ENCODE peak calls at places on chromosomes 7 and 10, in four cellular contexts. P is GM12878, G is HepG2, T is H1. A is an unnamed sample. For H3K4me1, the result is how much of the 10 kb centered on the place peaks cover.

GRCh38 chr7:14395860-14396259 is 406.4 kb upstream of the ETV1 start:
- DNase-seq in P (no peak), G (no peak), T (no peak), A (no peak)

GRCh38 chr10:86500846-86501245 is 20.7 kb downstream of the WAPL start:
- DNase-seq in P (no peak), G (no peak), T (no peak), A (no peak)

GRCh38 chr7:13948019-13948781 is 41.3 kb downstream of the ETV1 start:
- DNase-seq in P (no peak), G (no peak), T (no peak), A (no peak)

GRCh38 chr10:31929986-31930675 is 1.5 kb upstream of the ARHGAP12 start:
- DNase-seq in P (no peak), G (no peak), T (no peak), A (no peak)

GRCh38 chr10:12614390-12615003 is 265.1 kb downstream of the CAMK1D start:
- DNase-seq in P (no peak), G (no peak), T (no peak), A (no peak)

GRCh38 chr10:71217266-71218045 is 5.1 kb downstream of the UNC5B start:
- DNase-seq in P (no peak), G (no peak), T (no peak), A (no peak)

GRCh38 chr10:23156447-23157150 is 35.5 kb upstream of the PTF1A start:
- DNase-seq in P (no peak), G (no peak), T (no peak), A (no peak)

GRCh38 chr7:45185028-45185863 is 27.7 kb downstream of the RAMP3 start:
- DNase-seq in P (no peak), G (no peak), T (no peak), A (no peak)

GRCh38 chr10:110535958-110536891 is 31.3 kb upstream of the SMC3 start:
- DNase-seq in P (peak), G (peak), T (no peak), A (no peak)

GRCh38 chr10:78972160-78972946 is 96.4 kb upstream of the ZMIZ1 start:
- DNase-seq in P (no peak), G (peak), T (no peak), A (no peak)

GRCh38 chr7:11021468-11021867 is 47.8 kb downstream of the PHF14 start:
- DNase-seq in P (no peak), G (no peak), T (no peak), A (no peak)

GRCh38 chr10:2392145-2392812 is 655.0 kb upstream of the ADARB2 start:
- DNase-seq in P (no peak), G (no peak), T (no peak), A (no peak)

GRCh38 chr10:112235920-112236319 is 47.3 kb upstream of the TECTB start:
- DNase-seq in P (no peak), G (no peak), T (no peak), A (no peak)

DNA sequence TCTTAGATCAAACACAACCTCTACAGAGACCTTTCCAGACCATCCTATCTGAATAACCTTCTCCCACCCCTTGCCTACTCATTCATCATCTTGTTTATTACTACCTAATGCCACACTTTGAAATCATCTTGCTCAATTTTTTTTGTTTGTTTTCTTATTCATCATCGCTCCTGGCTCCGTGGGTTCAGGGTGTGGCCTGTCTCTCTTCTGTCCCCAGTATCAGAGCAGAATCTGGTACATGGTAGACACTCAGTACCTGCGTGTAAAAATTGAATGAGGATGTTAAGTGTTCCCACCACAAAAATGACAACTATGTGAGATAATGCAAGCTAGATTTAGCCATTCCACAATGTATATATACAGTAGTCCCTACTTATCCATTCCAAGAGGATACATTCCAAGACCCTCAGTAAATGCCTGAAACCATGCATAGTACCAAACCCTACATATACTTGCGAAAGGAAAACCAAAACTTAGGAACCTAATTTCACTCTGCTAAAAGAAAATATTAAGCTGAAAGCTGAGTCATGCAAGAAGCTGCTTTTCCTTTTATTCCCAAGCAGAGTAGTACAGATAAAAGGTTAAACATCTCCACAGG is 72.1 kb upstream of the SEC61G start:
- DNase-seq in P (no peak), G (no peak), T (no peak), A (no peak)
- TF ChIP-seq SUZ12 in P (no peak), G (no peak), T (no peak), A (no peak)

DNA sequence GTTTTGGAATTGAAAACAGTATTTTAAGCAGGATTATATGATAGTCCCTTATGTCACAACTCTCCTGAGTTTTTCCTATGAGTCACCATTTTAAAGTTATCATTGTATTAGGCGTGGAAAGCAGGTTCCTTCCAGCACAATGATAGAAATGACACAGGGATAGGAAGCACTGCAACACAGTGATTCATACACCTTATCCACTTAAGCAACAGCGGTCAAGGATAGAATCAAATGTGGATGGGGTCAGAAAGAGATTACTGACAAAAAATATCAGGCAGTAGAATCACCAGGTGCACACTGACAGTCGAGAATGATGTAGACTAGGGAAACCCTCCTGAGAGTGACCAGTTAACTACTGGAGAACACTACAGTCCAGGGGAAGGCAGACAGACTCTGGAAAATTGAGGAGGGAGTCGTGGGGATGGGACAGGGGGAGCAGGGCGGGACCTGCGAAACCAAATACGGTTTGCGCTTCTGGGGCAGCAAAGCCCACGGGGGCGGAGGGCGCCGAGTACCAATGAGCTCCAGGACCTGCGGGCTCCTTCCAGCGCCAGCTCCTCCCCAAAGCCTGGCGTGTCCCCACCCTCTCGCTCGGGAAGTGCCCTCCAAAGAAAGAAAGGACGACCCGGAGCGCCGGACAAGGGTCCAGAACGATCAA is 479 bp downstream of the PNPLA8 start:
- DNase-seq in P (no peak), G (peak), T (no peak), A (peak)
- TF ChIP-seq ZNF274 in P (no peak), G (no peak), T (no peak), A (no peak)

GRCh38 chr10:119310807-119311206 is 103.4 kb downstream of the GRK5 start:
- DNase-seq in P (no peak), G (no peak), T (no peak), A (no peak)
- H3K4me1 ChIP-seq in P (half or more), G (half or more), T (under half), A (under half)

GRCh38 chr10:132541601-132542011 is 4.0 kb downstream of the INPP5A start:
- DNase-seq in P (no peak), G (no peak), T (no peak), A (no peak)
- TF ChIP-seq SUZ12 in P (no peak), G (no peak), T (no peak), A (no peak)

A was measured in NT2/D1.